ENCODE peak calls at places on chromosomes 7 and 10, in four cellular contexts. P is body of pancreas, L is uterus, F is IMR-90. N is an unnamed sample.

GRCh38 chr7:85489498-85489897 is 302.6 kb upstream of the SEMA3D start:
- DNase-seq in P (no peak), L (no peak), F (peak; percentile 95), N (no peak)

GRCh38 chr7:151717415-151717814 is 159.5 kb downstream of the PRKAG2 start:
- DNase-seq in P (peak; percentile 68), L (no peak), F (no peak), N (no peak)

GRCh38 chr10:1824928-1825327 is 87.6 kb upstream of the ADARB2 start:
- DNase-seq in P (no peak), L (no peak), F (no peak), N (no peak)

GRCh38 chr10:17238445-17239275 is 10.6 kb downstream of the VIM start:
- DNase-seq in P (peak; percentile 6), L (no peak), F (peak; percentile 80), N (no peak)

GRCh38 chr10:31947144-31947926 is 18.7 kb upstream of the ARHGAP12 start:
- DNase-seq in P (peak; percentile 64), L (no peak), F (peak; percentile 95), N (no peak)

GRCh38 chr7:41834805-41835694 is 132.2 kb upstream of the INHBA start:
- DNase-seq in P (no peak), L (peak; percentile 35), F (peak; percentile 9), N (no peak)

GRCh38 chr10:24012249-24012803 is 196.6 kb upstream of the KIAA1217 start:
- DNase-seq in P (no peak), L (no peak), F (no peak), N (no peak)

GRCh38 chr10:58712982-58713381 is 200.3 kb downstream of the BICC1 start:
- DNase-seq in P (no peak), L (no peak), F (no peak), N (no peak)

GRCh38 chr7:106285051-106285800 is 443 bp upstream of the NAMPT start:
- DNase-seq in P (peak; percentile 99), L (peak; percentile 98), F (peak; percentile 97), N (peak; percentile 99)

GRCh38 chr10:96287392-96288105 is 16.2 kb upstream of the BLNK start:
- DNase-seq in P (peak; percentile 90), L (no peak), F (no peak), N (no peak)

GRCh38 chr10:24255115-24255895 is 46.4 kb downstream of the KIAA1217 start:
- DNase-seq in P (no peak), L (no peak), F (no peak), N (no peak)

GRCh38 chr7:146002431-146003078 is 114.0 kb upstream of the CNTNAP2 start:
- DNase-seq in P (no peak), L (no peak), F (no peak), N (no peak)

GRCh38 chr7:124351950-124352349 is 319.1 kb upstream of the TMEM229A start:
- DNase-seq in P (peak; percentile 53), L (no peak), F (no peak), N (no peak)

GRCh38 chr7:33614357-33615132 is 290.8 kb upstream of the BMPER start:
- DNase-seq in P (no peak), L (no peak), F (no peak), N (no peak)

GRCh38 chr7:137313196-137313595 is 30.3 kb downstream of the PTN start:
- DNase-seq in P (no peak), L (no peak), F (peak; percentile 27), N (no peak)

GRCh38 chr10:63722537-63722936 is 201.3 kb downstream of the REEP3 start:
- DNase-seq in P (no peak), L (peak; percentile 40), F (peak; percentile 64), N (no peak)

GRCh38 chr10:88386204-88386877 is 196.8 kb downstream of the RNLS start:
- DNase-seq in P (peak; percentile 61), L (no peak), F (no peak), N (no peak)
- TF ChIP-seq POLR2A in P (no peak), L (no peak), F (no peak), N (no peak)

GRCh38 chr7:5396999-5397656 is 26.5 kb downstream of the TNRC18 start:
- DNase-seq in P (peak; percentile 86), L (peak; percentile 84), F (peak; percentile 89), N (peak; percentile 88)
- TF ChIP-seq POLR2A in P (peak; percentile 36), L (peak; percentile 22), F (no peak), N (peak; percentile 86)

GRCh38 chr7:2894118-2894940 is 50.2 kb upstream of the GNA12 start:
- DNase-seq in P (no peak), L (no peak), F (no peak), N (no peak)
- TF ChIP-seq POLR2A in P (no peak), L (no peak), F (no peak), N (no peak)

GRCh38 chr10:104311184-104311720 is 27.0 kb downstream of the ITPRIP start:
- DNase-seq in P (no peak), L (no peak), F (no peak), N (no peak)

GRCh38 chr10:104308439-104308903 is 29.8 kb downstream of the ITPRIP start:
- DNase-seq in P (no peak), L (no peak), F (no peak), N (no peak)

GRCh38 chr10:104306897-104307296 is 31.4 kb downstream of the ITPRIP start:
- DNase-seq in P (no peak), L (no peak), F (no peak), N (no peak)

GRCh38 chr10:104307576-104308438 is 30.5 kb downstream of the ITPRIP start:
- DNase-seq in P (no peak), L (no peak), F (no peak), N (no peak)

GRCh38 chr10:104309980-104310978 is 28.0 kb downstream of the ITPRIP start:
- DNase-seq in P (peak; percentile 37), L (peak; percentile 63), F (peak; percentile 90), N (no peak)
- TF ChIP-seq POLR2A in P (no peak), L (no peak), F (no peak), N (no peak)

DNA sequence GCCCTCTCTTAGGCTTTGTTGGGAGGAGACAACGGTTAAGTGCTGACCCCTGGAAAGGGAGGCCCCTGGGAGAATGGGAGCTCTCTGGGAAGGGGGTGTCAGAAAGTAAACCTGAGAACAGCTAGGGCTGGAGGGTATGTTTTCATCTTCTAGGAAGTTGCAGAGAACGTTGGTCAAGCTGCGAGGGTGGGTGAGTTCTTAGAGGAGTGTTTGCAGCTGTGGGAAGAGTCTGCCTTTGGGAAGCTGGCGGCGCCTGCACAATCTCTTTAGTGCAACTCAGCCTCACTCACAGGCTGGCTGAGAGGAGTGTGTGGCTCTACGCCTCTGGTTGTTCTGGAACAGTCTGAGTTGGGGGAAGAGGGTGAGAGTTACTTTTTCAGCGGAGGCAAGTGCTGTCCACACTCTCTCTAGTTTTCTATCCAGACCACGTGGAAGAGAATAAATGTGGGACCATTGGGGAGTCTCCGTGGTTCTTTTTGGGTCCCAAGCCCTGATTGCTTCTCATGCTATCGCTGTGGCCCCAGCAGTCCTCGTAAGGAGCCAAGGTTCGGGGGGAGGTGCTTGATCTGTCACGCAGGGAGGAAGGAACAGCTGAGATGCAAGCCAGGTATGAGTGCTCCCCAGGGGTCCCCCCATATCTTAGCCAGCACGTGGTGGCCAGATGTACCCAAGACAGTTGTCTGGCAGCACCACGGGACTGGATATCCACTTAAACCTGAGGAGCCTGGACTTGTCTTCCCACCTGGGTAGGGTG is 237.2 kb downstream of the BUB3 start:
- DNase-seq in P (no peak), L (no peak), F (no peak), N (no peak)
- TF ChIP-seq POLR2A in P (no peak), L (no peak), F (no peak), N (no peak)

DNA sequence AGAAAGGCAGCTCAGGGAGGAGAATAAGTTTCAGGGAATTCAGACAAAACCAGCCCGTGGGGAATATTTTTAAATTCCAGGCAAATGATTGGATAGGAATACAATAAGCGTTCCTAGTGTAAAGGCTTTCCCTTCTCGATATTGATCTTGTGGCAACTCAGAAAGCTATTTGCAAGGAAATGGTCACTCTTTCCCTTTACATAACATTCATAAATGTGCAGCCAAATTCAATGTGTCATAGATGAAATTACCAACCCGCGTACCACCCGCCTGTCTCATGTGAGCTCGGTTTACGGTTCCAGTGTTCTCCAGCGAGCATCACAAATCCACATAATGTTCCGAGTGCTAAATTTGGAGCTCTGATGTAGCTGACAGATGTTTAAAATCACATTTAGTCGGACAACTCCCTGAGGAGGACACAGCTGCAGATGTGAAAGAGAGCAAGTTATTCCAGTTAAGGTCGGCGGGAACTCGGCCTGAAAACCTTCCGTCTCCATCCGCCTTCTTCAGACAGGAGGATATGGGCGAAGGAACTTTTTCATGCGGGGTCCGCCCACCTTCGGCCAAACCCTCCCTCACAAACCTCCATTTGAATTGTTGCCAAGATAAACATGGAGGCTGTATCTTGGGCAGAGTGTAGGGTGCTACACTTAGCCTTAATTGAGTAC is 327.0 kb downstream of the RNLS start:
- DNase-seq in P (peak; percentile 47), L (peak; percentile 72), F (no peak), N (no peak)
- TF ChIP-seq POLR2A in P (no peak), L (no peak), F (no peak), N (no peak)

N was measured in erythroblast.